ENCODE peak calls at places on chromosomes 11 and 22, in five cellular contexts. D is mesendoderm, Z is mammary epithelial cell, G is GM23248, J is IMR-90. N is an unnamed sample.

GRCh38 chr22:19180234-19180633 is 1.7 kb upstream of the SLC25A1 start:
- DNase-seq in D (no peak), Z (no peak), G (no peak), J (no peak), N (no peak)

GRCh38 chr22:24106385-24107381 is 74.6 kb upstream of the SUSD2 start:
- DNase-seq in D (peak; percentile 22), Z (no peak), G (no peak), J (no peak), N (no peak)

GRCh38 chr11:134542401-134543143 is 130.5 kb upstream of the B3GAT1 start:
- DNase-seq in D (no peak), Z (no peak), G (no peak), J (no peak), N (no peak)

GRCh38 chr11:91396243-91397133 is 828.1 kb upstream of the FAT3 start:
- DNase-seq in D (no peak), Z (no peak), G (no peak), J (peak; percentile 0), N (no peak)

GRCh38 chr11:120486138-120486537 is 25.4 kb upstream of the GRIK4 start:
- DNase-seq in D (no peak), Z (no peak), G (no peak), J (no peak), N (no peak)

GRCh38 chr22:50444663-50445062 is 30.2 kb downstream of the SBF1 start:
- DNase-seq in D (peak; percentile 15), Z (peak; percentile 21), G (peak; percentile 86), J (peak; percentile 78), N (peak; percentile 76)

GRCh38 chr22:17117890-17118289 is 3.3 kb downstream of the TMEM121B start:
- DNase-seq in D (peak; percentile 16), Z (no peak), G (no peak), J (no peak), N (no peak)

GRCh38 chr11:112928136-112928535 is 33.1 kb upstream of the NCAM1 start:
- DNase-seq in D (no peak), Z (no peak), G (no peak), J (no peak), N (no peak)

GRCh38 chr11:78099671-78100070 is 20.0 kb upstream of the NDUFC2 start:
- DNase-seq in D (no peak), Z (no peak), G (no peak), J (no peak), N (no peak)

GRCh38 chr22:38881464-38881871 is 9.5 kb upstream of the CBX6 start:
- DNase-seq in D (no peak), Z (no peak), G (peak; percentile 91), J (peak; percentile 81), N (no peak)

GRCh38 chr11:131889760-131890620 is 519.6 kb downstream of the NTM start:
- DNase-seq in D (peak; percentile 79), Z (no peak), G (peak; percentile 19), J (peak; percentile 59), N (no peak)

GRCh38 chr11:62421996-62422395 is 3.2 kb downstream of the SCGB1A1 start:
- DNase-seq in D (no peak), Z (no peak), G (no peak), J (no peak), N (no peak)

GRCh38 chr11:128686045-128686741 is 7.7 kb upstream of the FLI1 start:
- DNase-seq in D (peak; percentile 41), Z (no peak), G (no peak), J (no peak), N (peak; percentile 52)

GRCh38 chr11:128688031-128688713 is 5.7 kb upstream of the FLI1 start:
- DNase-seq in D (peak; percentile 27), Z (no peak), G (no peak), J (no peak), N (peak; percentile 67)

GRCh38 chr11:128687321-128687720 is 6.6 kb upstream of the FLI1 start:
- DNase-seq in D (peak; percentile 58), Z (no peak), G (peak; percentile 59), J (no peak), N (peak; percentile 82)

GRCh38 chr11:128685383-128686044 is 8.4 kb upstream of the FLI1 start:
- DNase-seq in D (no peak), Z (no peak), G (no peak), J (no peak), N (peak; percentile 43)

DNA sequence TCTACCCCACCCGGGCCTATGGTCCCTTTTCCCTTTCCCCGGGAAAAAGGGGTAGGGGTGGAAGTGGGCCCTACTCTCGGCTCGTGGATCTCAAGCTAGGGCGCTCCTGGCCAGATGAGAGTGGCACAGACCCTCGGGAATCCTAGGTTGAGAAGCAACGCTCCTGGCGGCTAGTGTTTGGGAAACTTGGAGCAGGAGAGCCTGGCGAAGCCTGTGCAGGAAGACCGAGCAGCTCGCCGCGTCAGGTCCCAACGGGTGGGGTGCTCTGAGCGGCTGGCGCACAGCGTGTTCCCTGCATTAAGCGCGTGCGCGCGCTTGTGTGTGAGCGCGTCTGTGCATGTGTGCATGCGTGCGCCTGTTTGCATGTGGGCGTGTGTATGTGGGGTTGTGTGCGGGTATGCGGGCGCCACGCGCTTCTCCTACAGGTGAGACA is 7.1 kb upstream of the FLI1 start:
- DNase-seq in D (peak; percentile 62), Z (peak; percentile 39), G (peak; percentile 79), J (peak; percentile 50), N (peak; percentile 90)
- H3K4me3 ChIP-seq in D (no peak overlapping the region), Z (peak overlapping the region; percentile 40), G (peak overlapping the region; percentile 64), J (peak overlapping the region; percentile 1), N (peak overlapping the region; percentile 44)

GRCh38 chr11:119421941-119422504 is 949 bp downstream of the THY1 start:
- DNase-seq in D (peak; percentile 83), Z (no peak), G (peak; percentile 73), J (peak; percentile 24), N (no peak)
- H3K9ac ChIP-seq in D (peak overlapping the region; percentile 77), Z (no peak overlapping the region), G (peak overlapping the region; percentile 92), J (peak overlapping the region; percentile 81), N (no peak overlapping the region)

DNA sequence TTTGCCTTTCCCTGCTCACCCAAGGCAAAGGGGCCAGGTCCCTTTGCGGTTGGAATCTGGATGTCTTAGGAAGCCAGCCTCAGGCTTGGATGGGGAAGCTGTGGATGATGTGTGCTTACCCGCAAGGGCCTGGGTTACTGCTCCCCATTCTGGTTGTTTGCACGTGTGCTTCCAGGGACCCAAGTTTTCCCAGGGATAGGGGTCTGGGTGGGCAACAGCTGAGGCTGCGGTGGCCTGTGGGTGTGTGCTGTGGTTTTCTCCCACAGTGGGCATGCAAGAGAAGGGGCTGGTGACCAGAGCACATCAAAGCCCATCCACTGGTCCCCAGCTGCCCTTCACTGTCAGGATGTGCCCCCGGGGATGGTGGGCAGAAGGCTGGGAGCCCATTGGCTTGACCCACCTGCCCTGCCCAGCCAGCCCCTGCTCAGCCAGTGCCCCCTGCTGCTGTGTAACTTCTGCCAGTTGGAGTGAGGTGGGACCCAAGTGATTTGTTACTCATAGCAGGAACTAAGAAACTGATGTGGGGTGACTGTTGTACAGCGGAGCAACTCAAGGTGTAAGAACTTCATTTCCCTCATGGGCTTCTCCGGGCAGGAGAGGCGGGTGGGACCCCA is 3.3 kb downstream of the CAPN5 start:
- DNase-seq in D (no peak), Z (no peak), G (no peak), J (no peak), N (no peak)
- H3K27ac ChIP-seq in D (no peak overlapping the region), Z (no peak overlapping the region), G (no peak overlapping the region), J (no peak overlapping the region), N (no peak overlapping the region)

GRCh38 chr11:121654506-121655480 is 202.0 kb upstream of the SORL1-AS1 start:
- DNase-seq in D (peak; percentile 28), Z (no peak), G (peak; percentile 61), J (peak; percentile 25), N (no peak)
- H3K4me3 ChIP-seq in D (no peak overlapping the region), Z (peak overlapping the region; percentile 56), G (peak overlapping the region; percentile 68), J (peak overlapping the region; percentile 28), N (peak overlapping the region; percentile 75)

GRCh38 chr11:128456566-128457268 is 130.6 kb downstream of the ETS1 start:
- DNase-seq in D (no peak), Z (no peak), G (no peak), J (no peak), N (no peak)

GRCh38 chr11:128453444-128454336 is 133.7 kb downstream of the ETS1 start:
- DNase-seq in D (no peak), Z (peak; percentile 94), G (peak; percentile 98), J (peak; percentile 99), N (peak; percentile 65)

GRCh38 chr11:128458316-128458715 is 129.0 kb downstream of the ETS1 start:
- DNase-seq in D (no peak), Z (peak; percentile 78), G (peak; percentile 81), J (peak; percentile 97), N (no peak)

GRCh38 chr11:128455766-128456165 is 131.6 kb downstream of the ETS1 start:
- DNase-seq in D (no peak), Z (no peak), G (no peak), J (no peak), N (no peak)

DNA sequence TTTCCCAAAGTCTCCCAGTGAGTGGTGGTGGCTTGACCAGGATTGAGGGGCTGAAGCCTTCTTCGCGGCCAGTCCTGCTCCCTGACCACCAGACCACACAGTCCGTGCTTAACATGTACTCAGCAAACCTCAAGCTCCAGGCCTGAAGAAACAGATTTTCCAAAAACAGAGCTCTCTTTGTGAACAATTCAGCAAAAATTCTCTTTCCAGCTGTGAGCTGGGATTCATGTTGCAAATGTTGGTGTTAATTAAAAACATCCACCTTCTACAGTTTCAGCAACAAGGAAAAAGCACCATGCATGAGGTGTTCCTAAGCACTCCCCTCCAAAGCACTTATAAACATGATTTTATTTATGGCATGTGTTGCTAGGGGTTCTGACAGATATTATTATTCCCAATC is 129.5 kb downstream of the ETS1 start:
- DNase-seq in D (no peak), Z (no peak), G (peak; percentile 59), J (no peak), N (no peak)
- H3K9ac ChIP-seq in D (no peak overlapping the region), Z (no peak overlapping the region), G (peak overlapping the region; percentile 42), J (peak overlapping the region; percentile 11), N (no peak overlapping the region)

GRCh38 chr11:6414874-6415328 is 4.0 kb downstream of the APBB1 start:
- DNase-seq in D (no peak), Z (no peak), G (no peak), J (no peak), N (no peak)
- H3K27ac ChIP-seq in D (no peak overlapping the region), Z (no peak overlapping the region), G (no peak overlapping the region), J (no peak overlapping the region), N (no peak overlapping the region)

GRCh38 chr11:48081151-48082010 is 101.0 kb downstream of the PTPRJ start:
- DNase-seq in D (no peak), Z (peak; percentile 76), G (peak; percentile 92), J (peak; percentile 59), N (peak; percentile 84)
- H3K4me3 ChIP-seq in D (no peak overlapping the region), Z (no peak overlapping the region), G (peak overlapping the region; percentile 34), J (no peak overlapping the region), N (no peak overlapping the region)